ENCODE peak calls at places on chromosomes 12 and 14, in four cellular contexts. A is activated T-cell treated with anti-CD3 and anti-CD28 coated beads, Interleukin-2, amount 50 U/mL, for 4 hours; B is activated T-helper 9 cell treated with anti-CD3 and anti-CD28 coated beads, Interleukin-2, amount 50 U/mL, for 16 hours; Y is left ventricle myocardium inferior. V is an unnamed sample.

GRCh38 chr12:50061172-50061571 is 3.8 kb downstream of the ASIC1 start:
- DNase-seq in A (no peak), Y (no peak), B (no peak), V (no peak)

GRCh38 chr12:45986646-45987338 is 3.6 kb downstream of the SCAF11 start:
- DNase-seq in A (no peak), Y (no peak), B (no peak), V (peak; percentile 54)

GRCh38 chr12:53572134-53572758 is 53.9 kb downstream of the ATF7 start:
- DNase-seq in Y (no peak), A (no peak), B (no peak), V (no peak)

GRCh38 chr12:58412466-58412865 is 471.1 kb downstream of the ATP23 start:
- DNase-seq in A (no peak), Y (no peak), B (no peak), V (peak; percentile 9)

GRCh38 chr14:90883782-90884181 is 67.6 kb upstream of the TTC7B start:
- DNase-seq in A (no peak), B (no peak), Y (no peak), V (no peak)

GRCh38 chr12:60148109-60148508 is 552.3 kb downstream of the SLC16A7 start:
- DNase-seq in A (no peak), Y (no peak), B (no peak), V (no peak)

GRCh38 chr12:45284096-45284901 is 68.4 kb downstream of the ANO6 start:
- DNase-seq in B (no peak), Y (no peak), A (no peak), V (no peak)

GRCh38 chr14:77027538-77028383 is 747 bp downstream of the IRF2BPL start:
- DNase-seq in B (peak; percentile 53), A (peak; percentile 68), Y (peak; percentile 76), V (peak; percentile 54)